ENCODE peak calls at places on chromosomes 13 and 19, in seven cellular contexts. X, V, Q, T, A, Z and P are unnamed samples.

GRCh38 chr19:33399081-33399744 is 25.7 kb downstream of the CEBPG start:
- DNase-seq in X (no peak), V (no peak), Q (no peak), T (no peak), A (no peak), Z (no peak), P (no peak)

GRCh38 chr19:55642153-55643002 is 1.1 kb upstream of the ZNF581 start:
- DNase-seq in X (no peak), V (peak), Q (no peak), T (no peak), A (no peak), Z (peak), P (peak)

GRCh38 chr13:109162248-109163051 is 533.0 kb downstream of the MYO16 start:
- DNase-seq in X (no peak), V (no peak), Q (no peak), T (no peak), A (no peak), Z (no peak), P (no peak)

GRCh38 chr19:49432141-49433073 is 7.2 kb downstream of the GFY start:
- DNase-seq in X (no peak), V (no peak), Q (no peak), T (no peak), A (no peak), Z (no peak), P (no peak)

GRCh38 chr13:112012004-112012704 is 54.8 kb upstream of the SOX1 start:
- DNase-seq in X (no peak), V (no peak), Q (no peak), T (no peak), A (no peak), Z (no peak), P (no peak)

GRCh38 chr13:110845520-110845919 is 69.3 kb downstream of the ANKRD10 start:
- DNase-seq in X (no peak), V (no peak), Q (no peak), T (no peak), A (no peak), Z (no peak), P (no peak)

GRCh38 chr13:22980936-22981335 is 199.8 kb upstream of the SGCG start:
- DNase-seq in X (no peak), V (no peak), Q (no peak), T (no peak), A (no peak), Z (no peak), P (no peak)

GRCh38 chr19:16615788-16616187 is 12.2 kb downstream of the MED26 start:
- DNase-seq in X (no peak), V (no peak), Q (no peak), T (no peak), A (no peak), Z (peak), P (no peak)

GRCh38 chr19:14385492-14385891 is 4.2 kb downstream of the ADGRE5 start:
- DNase-seq in X (no peak), V (no peak), Q (no peak), T (no peak), A (no peak), Z (no peak), P (no peak)

GRCh38 chr19:3667766-3668165 is 32.5 kb downstream of the PIP5K1C start:
- DNase-seq in X (no peak), V (no peak), Q (no peak), T (no peak), A (no peak), Z (no peak), P (no peak)

GRCh38 chr13:110448230-110448629 is 113.3 kb downstream of the RAB20 start:
- DNase-seq in X (no peak), V (peak), Q (no peak), T (peak), A (peak), Z (peak), P (peak)

GRCh38 chr19:46732172-46732938 is 13.5 kb upstream of the FKRP start:
- DNase-seq in X (no peak), V (no peak), Q (no peak), T (no peak), A (no peak), Z (no peak), P (no peak)

GRCh38 chr13:106867249-106867648 is 299.3 kb upstream of the ARGLU1 start:
- DNase-seq in X (no peak), V (no peak), Q (no peak), T (peak), A (no peak), Z (no peak), P (peak)

GRCh38 chr19:6424190-6424938 is at the start of gene KHSRP:
- DNase-seq in X (no peak), V (peak), Q (no peak), T (no peak), A (no peak), Z (peak), P (no peak)

GRCh38 chr19:10454267-10454666 is 33.9 kb downstream of the PDE4A start:
- DNase-seq in X (peak), V (no peak), Q (no peak), T (no peak), A (peak), Z (peak), P (peak)

GRCh38 chr13:67148219-67148583 is 81.9 kb downstream of the PCDH9 start:
- DNase-seq in X (no peak), V (peak), Q (peak), T (peak), A (peak), Z (peak), P (peak)

GRCh38 chr13:72852207-72852606 is 70.3 kb downstream of the PIBF1 start:
- DNase-seq in X (no peak), V (no peak), Q (no peak), T (no peak), A (no peak), Z (no peak), P (no peak)